ENCODE peak calls at places on chromosomes 6 and 20, in eight cellular contexts. One of them, this sample, is unnamed.

GRCh38 chr6:31396422-31397152 is 6.8 kb upstream of the MICA start:
- DNase-seq in psoas muscle: peak; percentile 76
- DNase-seq in right lobe of liver: peak; percentile 77
- DNase-seq in right cardiac atrium: peak; percentile 74
- DNase-seq in breast epithelium: peak; percentile 81
- DNase-seq in sigmoid colon: peak; percentile 90
- DNase-seq in AG04450: peak; percentile 26
- DNase-seq in adrenal gland: peak; percentile 90
- DNase-seq in this sample: peak; percentile 75

GRCh38 chr20:49676581-49677291 is 36.9 kb downstream of the B4GALT5 start:
- DNase-seq in psoas muscle: no peak
- DNase-seq in right lobe of liver: no peak
- DNase-seq in right cardiac atrium: no peak
- DNase-seq in breast epithelium: no peak
- DNase-seq in sigmoid colon: no peak
- DNase-seq in AG04450: no peak
- DNase-seq in adrenal gland: no peak
- DNase-seq in this sample: peak; percentile 56

GRCh38 chr6:34560366-34561226 is 4.5 kb upstream of the SPDEF start:
- DNase-seq in psoas muscle: no peak
- DNase-seq in right lobe of liver: no peak
- DNase-seq in right cardiac atrium: peak; percentile 51
- DNase-seq in breast epithelium: no peak
- DNase-seq in sigmoid colon: no peak
- DNase-seq in AG04450: no peak
- DNase-seq in adrenal gland: no peak
- DNase-seq in this sample: no peak

GRCh38 chr20:58078741-58079522 is 149.5 kb downstream of the ANKRD60 start:
- DNase-seq in psoas muscle: no peak
- DNase-seq in right lobe of liver: no peak
- DNase-seq in right cardiac atrium: no peak
- DNase-seq in breast epithelium: peak; percentile 13
- DNase-seq in sigmoid colon: no peak
- DNase-seq in AG04450: no peak
- DNase-seq in adrenal gland: peak; percentile 16
- DNase-seq in this sample: no peak

GRCh38 chr20:49916146-49917002 is 1.0 kb upstream of the SPATA2 start:
- DNase-seq in psoas muscle: no peak
- DNase-seq in right lobe of liver: peak; percentile 74
- DNase-seq in right cardiac atrium: no peak
- DNase-seq in breast epithelium: peak; percentile 61
- DNase-seq in sigmoid colon: peak; percentile 43
- DNase-seq in AG04450: no peak
- DNase-seq in adrenal gland: no peak
- DNase-seq in this sample: no peak

GRCh38 chr6:55825402-55826051 is 49.9 kb downstream of the BMP5 start:
- DNase-seq in psoas muscle: no peak
- DNase-seq in right lobe of liver: no peak
- DNase-seq in right cardiac atrium: no peak
- DNase-seq in breast epithelium: no peak
- DNase-seq in sigmoid colon: no peak
- DNase-seq in AG04450: peak; percentile 18
- DNase-seq in adrenal gland: no peak
- DNase-seq in this sample: no peak

GRCh38 chr6:44177691-44178423 is 19.2 kb downstream of the CAPN11 start:
- DNase-seq in psoas muscle: peak; percentile 68
- DNase-seq in right lobe of liver: peak; percentile 66
- DNase-seq in right cardiac atrium: peak; percentile 92
- DNase-seq in breast epithelium: peak; percentile 62
- DNase-seq in sigmoid colon: peak; percentile 79
- DNase-seq in AG04450: peak; percentile 20
- DNase-seq in adrenal gland: peak; percentile 67
- DNase-seq in this sample: no peak

GRCh38 chr20:39042279-39043150 is 80.4 kb downstream of the DHX35 start:
- DNase-seq in psoas muscle: no peak
- DNase-seq in right lobe of liver: no peak
- DNase-seq in right cardiac atrium: no peak
- DNase-seq in breast epithelium: peak; percentile 52
- DNase-seq in sigmoid colon: no peak
- DNase-seq in AG04450: no peak
- DNase-seq in adrenal gland: peak; percentile 25
- DNase-seq in this sample: no peak

GRCh38 chr6:119894801-119895200 is 545.2 kb upstream of the MAN1A1 start:
- DNase-seq in psoas muscle: no peak
- DNase-seq in right lobe of liver: no peak
- DNase-seq in right cardiac atrium: no peak
- DNase-seq in breast epithelium: no peak
- DNase-seq in sigmoid colon: no peak
- DNase-seq in AG04450: no peak
- DNase-seq in adrenal gland: no peak
- DNase-seq in this sample: no peak

GRCh38 chr20:5895626-5896025 is 54.7 kb downstream of the TRMT6 start:
- DNase-seq in psoas muscle: no peak
- DNase-seq in right lobe of liver: no peak
- DNase-seq in right cardiac atrium: no peak
- DNase-seq in breast epithelium: no peak
- DNase-seq in sigmoid colon: no peak
- DNase-seq in AG04450: no peak
- DNase-seq in adrenal gland: no peak
- DNase-seq in this sample: no peak

GRCh38 chr6:79413562-79414002 is 123.6 kb downstream of the LCA5 start:
- DNase-seq in psoas muscle: no peak
- DNase-seq in right lobe of liver: no peak
- DNase-seq in right cardiac atrium: no peak
- DNase-seq in breast epithelium: no peak
- DNase-seq in sigmoid colon: no peak
- DNase-seq in AG04450: peak; percentile 1
- DNase-seq in adrenal gland: no peak
- DNase-seq in this sample: no peak

GRCh38 chr20:8246701-8247100 is 114.6 kb downstream of the PLCB1 start:
- DNase-seq in psoas muscle: no peak
- DNase-seq in right lobe of liver: no peak
- DNase-seq in right cardiac atrium: no peak
- DNase-seq in breast epithelium: no peak
- DNase-seq in sigmoid colon: no peak
- DNase-seq in AG04450: no peak
- DNase-seq in adrenal gland: no peak
- DNase-seq in this sample: no peak

GRCh38 chr6:14542670-14543366 is 425.2 kb downstream of the CD83 start:
- DNase-seq in psoas muscle: no peak
- DNase-seq in right lobe of liver: no peak
- DNase-seq in right cardiac atrium: no peak
- DNase-seq in breast epithelium: no peak
- DNase-seq in sigmoid colon: no peak
- DNase-seq in AG04450: peak; percentile 62
- DNase-seq in adrenal gland: no peak
- DNase-seq in this sample: no peak

GRCh38 chr20:62962891-62963613 is 10.5 kb downstream of the SLC17A9 start:
- DNase-seq in psoas muscle: no peak
- DNase-seq in right lobe of liver: peak; percentile 51
- DNase-seq in right cardiac atrium: no peak
- DNase-seq in breast epithelium: no peak
- DNase-seq in sigmoid colon: no peak
- DNase-seq in AG04450: no peak
- DNase-seq in adrenal gland: no peak
- DNase-seq in this sample: no peak
- H3K27me3 ChIP-seq in psoas muscle: no peaks in the 10 kb centered on the region
- H3K27me3 ChIP-seq in right lobe of liver: no peaks in the 10 kb centered on the region
- H3K27me3 ChIP-seq in right cardiac atrium: no peaks in the 10 kb centered on the region
- H3K27me3 ChIP-seq in breast epithelium: no peaks in the 10 kb centered on the region
- H3K27me3 ChIP-seq in sigmoid colon: no peaks in the 10 kb centered on the region
- H3K27me3 ChIP-seq in AG04450: peaks cover 4% of the 10 kb centered on the region
- H3K27me3 ChIP-seq in adrenal gland: no peaks in the 10 kb centered on the region
- H3K27me3 ChIP-seq in this sample: no peaks in the 10 kb centered on the region

GRCh38 chr6:143111443-143111842 is 50.8 kb downstream of the AIG1 start:
- DNase-seq in psoas muscle: no peak
- DNase-seq in right lobe of liver: no peak
- DNase-seq in right cardiac atrium: no peak
- DNase-seq in breast epithelium: no peak
- DNase-seq in sigmoid colon: no peak
- DNase-seq in AG04450: no peak
- DNase-seq in adrenal gland: no peak
- DNase-seq in this sample: no peak
- H3K4me3 ChIP-seq in psoas muscle: no peak overlapping the region
- H3K4me3 ChIP-seq in right lobe of liver: no peak overlapping the region
- H3K4me3 ChIP-seq in right cardiac atrium: no peak overlapping the region
- H3K4me3 ChIP-seq in breast epithelium: no peak overlapping the region
- H3K4me3 ChIP-seq in sigmoid colon: no peak overlapping the region
- H3K4me3 ChIP-seq in AG04450: no peak overlapping the region
- H3K4me3 ChIP-seq in adrenal gland: no peak overlapping the region
- H3K4me3 ChIP-seq in this sample: no peak overlapping the region

GRCh38 chr20:1992359-1992758 is 1.5 kb downstream of the PDYN start:
- DNase-seq in psoas muscle: no peak
- DNase-seq in right lobe of liver: no peak
- DNase-seq in right cardiac atrium: no peak
- DNase-seq in breast epithelium: no peak
- DNase-seq in sigmoid colon: no peak
- DNase-seq in AG04450: no peak
- DNase-seq in adrenal gland: no peak
- DNase-seq in this sample: no peak

GRCh38 chr20:1994627-1995026 is 769 bp upstream of the PDYN start:
- DNase-seq in psoas muscle: no peak
- DNase-seq in right lobe of liver: no peak
- DNase-seq in right cardiac atrium: no peak
- DNase-seq in breast epithelium: no peak
- DNase-seq in sigmoid colon: no peak
- DNase-seq in AG04450: no peak
- DNase-seq in adrenal gland: no peak
- DNase-seq in this sample: no peak

GRCh38 chr20:1997483-1998192 is 3.8 kb upstream of the PDYN start:
- DNase-seq in psoas muscle: no peak
- DNase-seq in right lobe of liver: no peak
- DNase-seq in right cardiac atrium: no peak
- DNase-seq in breast epithelium: no peak
- DNase-seq in sigmoid colon: no peak
- DNase-seq in AG04450: no peak
- DNase-seq in adrenal gland: no peak
- DNase-seq in this sample: no peak

GRCh38 chr20:1995531-1996310 is 1.9 kb upstream of the PDYN start:
- DNase-seq in psoas muscle: no peak
- DNase-seq in right lobe of liver: no peak
- DNase-seq in right cardiac atrium: no peak
- DNase-seq in breast epithelium: no peak
- DNase-seq in sigmoid colon: no peak
- DNase-seq in AG04450: no peak
- DNase-seq in adrenal gland: no peak
- DNase-seq in this sample: no peak

GRCh38 chr20:1993986-1994385 is at the start of gene PDYN:
- DNase-seq in psoas muscle: no peak
- DNase-seq in right lobe of liver: no peak
- DNase-seq in right cardiac atrium: no peak
- DNase-seq in breast epithelium: no peak
- DNase-seq in sigmoid colon: no peak
- DNase-seq in AG04450: no peak
- DNase-seq in adrenal gland: no peak
- DNase-seq in this sample: no peak
- H3K27me3 ChIP-seq in psoas muscle: peaks cover 15% of the 10 kb centered on the region
- H3K27me3 ChIP-seq in right lobe of liver: no peaks in the 10 kb centered on the region
- H3K27me3 ChIP-seq in right cardiac atrium: no peaks in the 10 kb centered on the region
- H3K27me3 ChIP-seq in breast epithelium: peaks cover 61% of the 10 kb centered on the region
- H3K27me3 ChIP-seq in sigmoid colon: peaks cover 7% of the 10 kb centered on the region
- H3K27me3 ChIP-seq in AG04450: peaks cover 33% of the 10 kb centered on the region
- H3K27me3 ChIP-seq in adrenal gland: peaks cover 4% of the 10 kb centered on the region
- H3K27me3 ChIP-seq in this sample: peaks cover 33% of the 10 kb centered on the region

GRCh38 chr6:90575267-90575666 is 11.6 kb downstream of the MAP3K7 start:
- DNase-seq in psoas muscle: no peak
- DNase-seq in right lobe of liver: no peak
- DNase-seq in right cardiac atrium: no peak
- DNase-seq in breast epithelium: no peak
- DNase-seq in sigmoid colon: no peak
- DNase-seq in AG04450: no peak
- DNase-seq in adrenal gland: no peak
- DNase-seq in this sample: no peak

GRCh38 chr6:90583783-90584481 is 2.9 kb downstream of the MAP3K7 start:
- DNase-seq in psoas muscle: no peak
- DNase-seq in right lobe of liver: no peak
- DNase-seq in right cardiac atrium: no peak
- DNase-seq in breast epithelium: no peak
- DNase-seq in sigmoid colon: no peak
- DNase-seq in AG04450: no peak
- DNase-seq in adrenal gland: no peak
- DNase-seq in this sample: no peak

GRCh38 chr6:90583179-90583578 is 3.7 kb downstream of the MAP3K7 start:
- DNase-seq in psoas muscle: no peak
- DNase-seq in right lobe of liver: no peak
- DNase-seq in right cardiac atrium: no peak
- DNase-seq in breast epithelium: no peak
- DNase-seq in sigmoid colon: no peak
- DNase-seq in AG04450: no peak
- DNase-seq in adrenal gland: no peak
- DNase-seq in this sample: no peak

GRCh38 chr6:90574610-90575009 is 12.3 kb downstream of the MAP3K7 start:
- DNase-seq in psoas muscle: no peak
- DNase-seq in right lobe of liver: no peak
- DNase-seq in right cardiac atrium: no peak
- DNase-seq in breast epithelium: no peak
- DNase-seq in sigmoid colon: no peak
- DNase-seq in AG04450: no peak
- DNase-seq in adrenal gland: no peak
- DNase-seq in this sample: no peak

DNA sequence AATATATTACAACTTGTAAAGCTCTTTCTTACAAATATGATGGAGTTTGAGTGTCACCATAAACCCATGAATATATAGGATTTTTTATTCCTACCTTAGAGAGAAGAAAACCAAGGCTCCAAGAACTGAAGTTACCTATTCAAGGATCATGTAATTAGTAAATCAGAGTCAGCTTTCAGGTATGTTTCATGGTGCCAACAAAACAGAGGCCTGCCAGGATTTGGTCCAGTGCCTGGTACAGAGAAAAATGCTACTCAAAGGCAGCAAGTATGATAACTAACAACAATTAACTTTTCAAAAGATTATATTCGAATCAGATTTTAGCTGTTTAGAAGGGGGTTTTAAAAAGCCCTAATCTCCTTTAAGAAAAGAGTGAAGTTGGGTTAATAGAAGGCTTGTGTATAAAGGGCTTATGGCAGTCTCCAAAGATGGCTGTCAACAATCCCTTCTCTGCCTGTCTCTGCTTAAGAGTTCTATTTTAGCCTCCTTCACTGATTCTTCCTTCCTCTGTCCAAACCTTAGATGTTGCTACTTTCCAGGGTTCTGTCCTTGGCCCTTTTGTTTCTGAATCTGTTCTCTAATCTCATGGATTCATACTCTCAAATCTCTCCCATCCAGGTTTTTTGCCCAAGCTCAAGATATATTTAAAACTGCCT is 7.8 kb downstream of the MAP3K7 start:
- DNase-seq in psoas muscle: no peak
- DNase-seq in right lobe of liver: no peak
- DNase-seq in right cardiac atrium: no peak
- DNase-seq in breast epithelium: peak; percentile 26
- DNase-seq in sigmoid colon: no peak
- DNase-seq in AG04450: no peak
- DNase-seq in adrenal gland: no peak
- DNase-seq in this sample: no peak
- H3K4me3 ChIP-seq in psoas muscle: no peak overlapping the region
- H3K4me3 ChIP-seq in right lobe of liver: no peak overlapping the region
- H3K4me3 ChIP-seq in right cardiac atrium: no peak overlapping the region
- H3K4me3 ChIP-seq in breast epithelium: no peak overlapping the region
- H3K4me3 ChIP-seq in sigmoid colon: no peak overlapping the region
- H3K4me3 ChIP-seq in AG04450: no peak overlapping the region
- H3K4me3 ChIP-seq in adrenal gland: no peak overlapping the region
- H3K4me3 ChIP-seq in this sample: no peak overlapping the region

This sample was measured in gastrocnemius medialis.